ENCODE peak calls at places on chromosomes 4 and X, in four cellular contexts. B is fibroblast of lung, P is uterus, L is tibial artery. G is an unnamed sample.

GRCh38 chr4:143281507-143282169 is 55.0 kb upstream of the GAB1 start:
- DNase-seq in B (peak), P (no peak), L (no peak), G (no peak)

GRCh38 chr4:75708218-75708691 is 16.1 kb upstream of the USO1 start:
- DNase-seq in B (no peak), P (no peak), L (no peak), G (no peak)

GRCh38 chr4:128848461-128848860 is 39.0 kb downstream of the JADE1 start:
- DNase-seq in B (no peak), P (no peak), L (no peak), G (no peak)

GRCh38 chr4:147362868-147363440 is 117.9 kb upstream of the EDNRA start:
- DNase-seq in B (peak), P (peak), L (peak), G (no peak)

GRCh38 chr4:189177130-189177529 is 763.5 kb upstream of the FRG1 start:
- DNase-seq in B (no peak), P (no peak), L (no peak), G (no peak)

GRCh38 chr4:10223782-10224181 is 107.2 kb upstream of the WDR1 start:
- DNase-seq in B (no peak), P (no peak), L (no peak), G (no peak)

GRCh38 chrX:43655961-43656494 is at the start of gene MAOA:
- DNase-seq in B (peak), P (peak), L (peak), G (peak)

GRCh38 chr4:110681381-110681780 is 58.5 kb upstream of the PITX2 start:
- DNase-seq in B (no peak), P (no peak), L (no peak), G (no peak)

GRCh38 chr4:23881674-23882337 is 8.0 kb downstream of the PPARGC1A start:
- DNase-seq in B (no peak), P (no peak), L (no peak), G (no peak)

GRCh38 chr4:48762408-48762807 is 17.7 kb downstream of the FRYL start:
- DNase-seq in B (no peak), P (no peak), L (no peak), G (no peak)

GRCh38 chrX:70979136-70979762 is 48.4 kb upstream of the SLC7A3 start:
- DNase-seq in B (peak), P (no peak), L (no peak), G (no peak)

GRCh38 chr4:101346312-101346561 is 1.1 kb downstream of the PPP3CA start:
- DNase-seq in B (no peak), P (no peak), L (no peak), G (peak)

GRCh38 chr4:101346562-101347266 is 612 bp downstream of the PPP3CA start:
- DNase-seq in B (peak), P (peak), L (peak), G (peak)

GRCh38 chr4:101347557-101348366 is 436 bp upstream of the PPP3CA start:
- DNase-seq in B (peak), P (peak), L (peak), G (peak)

GRCh38 chr4:101348367-101348827 is 1.1 kb upstream of the PPP3CA start:
- DNase-seq in B (no peak), P (no peak), L (peak), G (no peak)

GRCh38 chr4:101347267-101347556 is at the start of gene PPP3CA:
- DNase-seq in B (no peak), P (no peak), L (no peak), G (no peak)
- H3K27ac ChIP-seq in B (peak), P (peak), L (peak), G (peak)

GRCh38 chrX:39059866-39060265 is 258.6 kb downstream of the MID1IP1 start:
- DNase-seq in B (no peak), P (no peak), L (no peak), G (no peak)
- H3K27ac ChIP-seq in B (no peak), P (no peak), L (no peak), G (no peak)

GRCh38 chr4:39521253-39521908 is 5.9 kb downstream of the UGDH start:
- DNase-seq in B (peak), P (no peak), L (no peak), G (no peak)
- H3K27ac ChIP-seq in B (peak), P (peak), L (no peak), G (no peak)

GRCh38 chrX:154724999-154725756 is 25.7 kb downstream of the GAB3 start:
- DNase-seq in B (no peak), P (no peak), L (no peak), G (no peak)
- H3K27ac ChIP-seq in B (no peak), P (no peak), L (no peak), G (no peak)

GRCh38 chr4:4857001-4857808 is 2.3 kb upstream of the MSX1 start:
- DNase-seq in B (no peak), P (no peak), L (no peak), G (no peak)

GRCh38 chr4:4857809-4858508 is 1.5 kb upstream of the MSX1 start:
- DNase-seq in B (no peak), P (no peak), L (no peak), G (no peak)

GRCh38 chr4:4859010-4859798 is at the start of gene MSX1:
- DNase-seq in B (peak), P (peak), L (peak), G (peak)

GRCh38 chr4:4859799-4860380 is 425 bp downstream of the MSX1 start:
- DNase-seq in B (no peak), P (no peak), L (no peak), G (no peak)

DNA sequence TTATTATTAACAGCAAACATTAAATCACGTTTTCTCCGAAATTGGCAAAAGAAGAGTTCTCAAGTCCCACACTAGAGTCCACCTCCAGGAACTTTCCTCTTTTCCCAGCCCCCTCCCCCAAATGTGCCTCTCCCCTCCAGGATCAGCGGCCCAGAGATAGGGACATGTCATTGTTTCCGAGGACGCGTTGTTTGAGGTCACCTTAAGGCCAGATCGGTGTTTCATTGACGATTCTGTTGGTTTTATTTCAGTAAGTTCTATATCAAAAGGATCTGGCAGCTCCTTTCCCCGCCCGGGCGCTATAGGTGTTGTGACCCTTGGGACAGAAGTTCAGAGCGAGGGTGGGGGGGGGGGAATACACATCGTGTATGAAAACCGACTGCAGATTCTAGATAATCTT is 938 bp upstream of the MSX1 start:
- DNase-seq in B (no peak), P (no peak), L (no peak), G (no peak)
- H3K27ac ChIP-seq in B (no peak), P (peak), L (no peak), G (no peak)

GRCh38 chr4:38280323-38280706 is 320.1 kb downstream of the PTTG2 start:
- DNase-seq in B (no peak), P (no peak), L (no peak), G (no peak)
- H3K27ac ChIP-seq in B (no peak), P (no peak), L (peak), G (no peak)

GRCh38 chrX:110082156-110082555 is 79.2 kb downstream of the TMEM164 start:
- DNase-seq in B (peak), P (no peak), L (no peak), G (no peak)

GRCh38 chrX:110086162-110086915 is 83.4 kb downstream of the TMEM164 start:
- DNase-seq in B (peak), P (no peak), L (no peak), G (no peak)

GRCh38 chrX:110086916-110087484 is 84.1 kb downstream of the TMEM164 start:
- DNase-seq in B (peak), P (no peak), L (no peak), G (no peak)

GRCh38 chrX:110089656-110090404 is 86.9 kb downstream of the TMEM164 start:
- DNase-seq in B (no peak), P (no peak), L (peak), G (no peak)

GRCh38 chrX:110087485-110088356 is 84.8 kb downstream of the TMEM164 start:
- DNase-seq in B (peak), P (no peak), L (peak), G (no peak)
- H3K27ac ChIP-seq in B (peak), P (no peak), L (no peak), G (no peak)

GRCh38 chr4:114364857-114365256 is 233.8 kb upstream of the UGT8 start:
- DNase-seq in B (peak), P (no peak), L (no peak), G (no peak)
- H3K27ac ChIP-seq in B (peak), P (no peak), L (peak), G (no peak)

DNA sequence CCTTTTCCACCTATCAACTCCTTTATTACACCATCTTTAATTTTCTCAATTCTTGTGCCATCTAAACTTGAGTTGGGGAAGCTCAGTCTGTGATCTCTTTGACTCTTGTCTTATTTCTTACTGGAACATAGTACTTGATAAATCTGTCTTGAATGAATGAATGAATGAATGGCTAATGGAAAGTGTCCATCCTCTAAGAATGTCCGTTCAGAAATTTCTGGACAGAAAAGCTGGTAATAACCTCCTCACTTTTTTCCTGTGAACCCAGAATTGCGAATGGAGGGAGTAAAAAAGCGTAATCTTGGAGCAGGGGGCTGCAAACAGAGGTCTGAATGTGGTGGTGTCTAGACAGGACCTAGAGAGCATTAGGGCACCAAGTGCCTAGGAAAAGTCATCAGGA is 9.4 kb upstream of the CLTRN start:
- DNase-seq in B (no peak), P (no peak), L (no peak), G (no peak)
- H3K27ac ChIP-seq in B (peak), P (peak), L (peak), G (peak)